ENCODE peak calls at places on chromosomes 5 and 9, in four cellular contexts. One of them, this sample, is unnamed.

GRCh38 chr9:677461-678097 is 163.9 kb upstream of the DMRT1 start:
- DNase-seq in trophoblast cell: no peak
- DNase-seq in mesendoderm: no peak
- DNase-seq in H9: no peak
- DNase-seq in this sample: no peak

GRCh38 chr5:41143124-41143523 is 70.2 kb downstream of the C6 start:
- DNase-seq in trophoblast cell: no peak
- DNase-seq in mesendoderm: peak
- DNase-seq in H9: no peak
- DNase-seq in this sample: no peak

GRCh38 chr5:30846171-30846570 is 347.3 kb upstream of the CDH6 start:
- DNase-seq in trophoblast cell: no peak
- DNase-seq in mesendoderm: peak
- DNase-seq in H9: no peak
- DNase-seq in this sample: no peak

GRCh38 chr9:82436480-82436879 is 447.9 kb downstream of the SPATA31D1 start:
- DNase-seq in mesendoderm: no peak
- DNase-seq in trophoblast cell: no peak
- DNase-seq in H9: no peak
- DNase-seq in this sample: no peak

GRCh38 chr5:52491829-52492217 is 295.9 kb upstream of the ITGA1 start:
- DNase-seq in mesendoderm: no peak
- DNase-seq in trophoblast cell: no peak
- DNase-seq in H9: no peak
- DNase-seq in this sample: no peak

GRCh38 chr5:58072202-58072791 is 387.6 kb downstream of the PLK2 start:
- DNase-seq in H9: no peak
- DNase-seq in mesendoderm: peak
- DNase-seq in trophoblast cell: peak
- DNase-seq in this sample: peak

GRCh38 chr5:139851558-139851957 is 56.0 kb downstream of the PSD2 start:
- DNase-seq in H9: no peak
- DNase-seq in mesendoderm: no peak
- DNase-seq in trophoblast cell: no peak
- DNase-seq in this sample: no peak

GRCh38 chr5:121503111-121503840 is 348.4 kb upstream of the FTMT start:
- DNase-seq in trophoblast cell: peak
- DNase-seq in H9: peak
- DNase-seq in mesendoderm: peak
- DNase-seq in this sample: peak

GRCh38 chr9:34430843-34431437 is 27.4 kb downstream of the FAM219A start:
- DNase-seq in trophoblast cell: peak
- DNase-seq in H9: peak
- DNase-seq in mesendoderm: peak
- DNase-seq in this sample: peak

GRCh38 chr5:68339921-68340321 is 124.4 kb downstream of the PIK3R1 start:
- DNase-seq in trophoblast cell: no peak
- DNase-seq in H9: no peak
- DNase-seq in mesendoderm: no peak
- DNase-seq in this sample: peak

GRCh38 chr5:149188383-149188782 is 47.1 kb downstream of the ABLIM3 start:
- DNase-seq in trophoblast cell: no peak
- DNase-seq in H9: no peak
- DNase-seq in mesendoderm: peak
- DNase-seq in this sample: no peak

GRCh38 chr5:94376672-94377345 is 241.6 kb downstream of the KIAA0825 start:
- DNase-seq in trophoblast cell: no peak
- DNase-seq in mesendoderm: no peak
- DNase-seq in H9: no peak
- DNase-seq in this sample: no peak

GRCh38 chr5:52015760-52016159 is 632.5 kb downstream of the ISL1 start:
- DNase-seq in H9: no peak
- DNase-seq in mesendoderm: no peak
- DNase-seq in trophoblast cell: no peak
- DNase-seq in this sample: no peak

GRCh38 chr5:113806250-113806649 is 292.8 kb downstream of the YTHDC2 start:
- DNase-seq in H9: no peak
- DNase-seq in mesendoderm: peak
- DNase-seq in trophoblast cell: peak
- DNase-seq in this sample: peak

GRCh38 chr5:5629579-5629978 is 207.1 kb downstream of the ICE1 start:
- DNase-seq in H9: no peak
- DNase-seq in trophoblast cell: no peak
- DNase-seq in mesendoderm: no peak
- DNase-seq in this sample: no peak

GRCh38 chr5:107337281-107337680 is 333.5 kb downstream of the EFNA5 start:
- DNase-seq in mesendoderm: no peak
- DNase-seq in trophoblast cell: peak
- DNase-seq in H9: no peak
- DNase-seq in this sample: peak

GRCh38 chr5:116088062-116088461 is 3.2 kb downstream of the COMMD10 start:
- DNase-seq in mesendoderm: no peak
- DNase-seq in H9: no peak
- DNase-seq in trophoblast cell: no peak
- DNase-seq in this sample: no peak

GRCh38 chr5:124839371-124839998 is 93.0 kb upstream of the ZNF608 start:
- DNase-seq in mesendoderm: no peak
- DNase-seq in H9: no peak
- DNase-seq in trophoblast cell: no peak
- DNase-seq in this sample: peak

GRCh38 chr9:132238026-132238972 is 76.4 kb downstream of the NTNG2 start:
- DNase-seq in mesendoderm: no peak
- DNase-seq in H9: no peak
- DNase-seq in trophoblast cell: no peak
- DNase-seq in this sample: no peak

GRCh38 chr5:156201793-156202388 is 125.1 kb upstream of the SGCD start:
- DNase-seq in mesendoderm: no peak
- DNase-seq in H9: no peak
- DNase-seq in trophoblast cell: peak
- DNase-seq in this sample: peak

GRCh38 chr5:1867815-1868143 is 14.9 kb downstream of the IRX4 start:
- DNase-seq in trophoblast cell: no peak
- DNase-seq in mesendoderm: no peak
- DNase-seq in H9: no peak
- DNase-seq in this sample: no peak
- H3K23ac ChIP-seq in trophoblast cell: no peak
- H3K23ac ChIP-seq in mesendoderm: no peak
- H3K23ac ChIP-seq in H9: no peak
- H3K23ac ChIP-seq in this sample: no peak

GRCh38 chr5:174571662-174572397 is 152.6 kb upstream of the MSX2 start:
- DNase-seq in trophoblast cell: peak
- DNase-seq in mesendoderm: peak
- DNase-seq in H9: peak
- DNase-seq in this sample: peak
- H3K23ac ChIP-seq in trophoblast cell: no peak
- H3K23ac ChIP-seq in mesendoderm: no peak
- H3K23ac ChIP-seq in H9: no peak
- H3K23ac ChIP-seq in this sample: no peak

GRCh38 chr9:123469231-123469630 is 113.2 kb downstream of the CRB2 start:
- DNase-seq in trophoblast cell: no peak
- DNase-seq in mesendoderm: no peak
- DNase-seq in H9: no peak
- DNase-seq in this sample: no peak
- H3K23ac ChIP-seq in trophoblast cell: no peak
- H3K23ac ChIP-seq in mesendoderm: no peak
- H3K23ac ChIP-seq in H9: no peak
- H3K23ac ChIP-seq in this sample: no peak

GRCh38 chr9:85064811-85065371 is 395.4 kb downstream of the NTRK2 start:
- DNase-seq in trophoblast cell: peak
- DNase-seq in H9: no peak
- DNase-seq in mesendoderm: peak
- DNase-seq in this sample: no peak
- H3K23ac ChIP-seq in trophoblast cell: no peak
- H3K23ac ChIP-seq in H9: no peak
- H3K23ac ChIP-seq in mesendoderm: no peak
- H3K23ac ChIP-seq in this sample: no peak

GRCh38 chr9:131012396-131012917 is 3.5 kb downstream of the LAMC3 start:
- DNase-seq in mesendoderm: peak
- DNase-seq in H9: no peak
- DNase-seq in trophoblast cell: no peak
- DNase-seq in this sample: peak
- H3K23ac ChIP-seq in mesendoderm: no peak
- H3K23ac ChIP-seq in H9: no peak
- H3K23ac ChIP-seq in trophoblast cell: no peak
- H3K23ac ChIP-seq in this sample: no peak

GRCh38 chr5:75336625-75337336 is at the start of gene HMGCR:
- DNase-seq in H9: peak
- DNase-seq in trophoblast cell: peak
- DNase-seq in mesendoderm: peak
- DNase-seq in this sample: peak
- H3K23ac ChIP-seq in H9: no peak
- H3K23ac ChIP-seq in trophoblast cell: no peak
- H3K23ac ChIP-seq in mesendoderm: no peak
- H3K23ac ChIP-seq in this sample: no peak

GRCh38 chr9:120714088-120714845 is at the start of gene MEGF9:
- DNase-seq in trophoblast cell: peak
- DNase-seq in mesendoderm: peak
- DNase-seq in H9: peak
- DNase-seq in this sample: peak
- H3K23ac ChIP-seq in trophoblast cell: no peak
- H3K23ac ChIP-seq in mesendoderm: peak
- H3K23ac ChIP-seq in H9: no peak
- H3K23ac ChIP-seq in this sample: no peak

GRCh38 chr9:69671291-69671903 is 774 bp downstream of the APBA1 start:
- DNase-seq in trophoblast cell: no peak
- DNase-seq in mesendoderm: no peak
- DNase-seq in H9: no peak
- DNase-seq in this sample: no peak
- H3K23ac ChIP-seq in trophoblast cell: peak
- H3K23ac ChIP-seq in mesendoderm: peak
- H3K23ac ChIP-seq in H9: no peak
- H3K23ac ChIP-seq in this sample: no peak

GRCh38 chr9:99076483-99077171 is 28.3 kb upstream of the TGFBR1 start:
- DNase-seq in trophoblast cell: no peak
- DNase-seq in H9: no peak
- DNase-seq in mesendoderm: peak
- DNase-seq in this sample: no peak
- H3K23ac ChIP-seq in trophoblast cell: no peak
- H3K23ac ChIP-seq in H9: no peak
- H3K23ac ChIP-seq in mesendoderm: no peak
- H3K23ac ChIP-seq in this sample: no peak

DNA sequence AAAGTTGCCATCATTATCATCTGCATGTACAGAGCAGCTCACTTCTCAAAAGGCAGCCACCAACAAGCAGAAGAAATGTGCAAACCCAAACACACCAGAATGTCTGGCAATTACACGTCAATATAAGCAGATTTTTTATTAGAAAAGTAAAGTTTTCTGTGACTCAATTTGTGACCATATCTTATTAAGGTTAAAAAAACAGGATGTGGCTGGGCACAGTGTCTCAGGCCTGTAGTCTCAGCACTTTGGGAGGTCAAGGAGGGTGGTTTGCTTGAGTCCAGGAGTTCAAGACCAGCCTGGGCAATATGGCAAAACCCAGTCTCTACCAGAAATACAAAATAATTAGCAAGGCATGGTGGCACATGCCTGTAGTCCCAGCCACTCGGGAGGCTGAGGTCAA is 176.7 kb downstream of the FANCC start:
- DNase-seq in mesendoderm: no peak
- DNase-seq in H9: no peak
- DNase-seq in trophoblast cell: no peak
- DNase-seq in this sample: no peak
- H3K23ac ChIP-seq in mesendoderm: no peak
- H3K23ac ChIP-seq in H9: no peak
- H3K23ac ChIP-seq in trophoblast cell: no peak
- H3K23ac ChIP-seq in this sample: no peak

This sample was measured in mesenchymal stem cell.